ENCODE peak calls at places on chromosomes 11 and 22, in four cellular contexts. V is ovary, T is OCI-LY7, L is Peyer's patch. A is an unnamed sample.
A peak's percentile ranks its signal among the peaks of the same experiment; 100 is the strongest.

GRCh38 chr11:63490551-63491239 is at the start of gene PLAAT5:
- DNase-seq in V (peak; percentile 81), T (no peak), L (no peak), A (no peak)

GRCh38 chr11:68282141-68282860 is 10.5 kb upstream of the C11orf24 start:
- DNase-seq in L (peak; percentile 55), V (no peak), T (no peak), A (no peak)

GRCh38 chr22:17121235-17122195 is at the start of gene TMEM121B:
- DNase-seq in T (no peak), V (peak; percentile 53), L (no peak), A (peak; percentile 71)

GRCh38 chr22:17777005-17777716 is 2.9 kb upstream of the BID start:
- DNase-seq in L (peak; percentile 88), V (no peak), T (peak; percentile 87), A (peak; percentile 62)

GRCh38 chr11:130478881-130479280 is 30.4 kb downstream of the ADAMTS15 start:
- DNase-seq in V (no peak), T (no peak), L (no peak), A (no peak)

GRCh38 chr11:33773399-33774355 is 643 bp downstream of the FBXO3 start:
- DNase-seq in T (peak; percentile 60), L (peak; percentile 50), V (peak; percentile 27), A (no peak)

GRCh38 chr11:132838621-132839020 is 693.7 kb downstream of the OPCML start:
- DNase-seq in L (no peak), V (no peak), T (no peak), A (no peak)

GRCh38 chr22:37518509-37519267 is 527 bp downstream of the CARD10 start:
- DNase-seq in V (no peak), T (no peak), L (peak; percentile 65), A (peak; percentile 60)

GRCh38 chr11:8702598-8702915 is 20.0 kb downstream of the RPL27A start:
- DNase-seq in V (no peak), T (no peak), L (no peak), A (no peak)

GRCh38 chr11:57269580-57270021 is 32.6 kb upstream of the APLNR start:
- DNase-seq in V (no peak), T (no peak), L (no peak), A (no peak)

GRCh38 chr22:36017661-36018091 is 10.9 kb downstream of the RBFOX2 start:
- DNase-seq in V (no peak), L (no peak), T (peak; percentile 97), A (no peak)

GRCh38 chr11:27022659-27023251 is 17.9 kb upstream of the BBOX1 start:
- DNase-seq in T (no peak), V (no peak), L (no peak), A (no peak)

GRCh38 chr11:59960502-59961381 is 3.1 kb upstream of the OOSP4A start:
- DNase-seq in T (no peak), V (no peak), L (peak; percentile 48), A (peak; percentile 42)

GRCh38 chr11:37788141-37788877 is 1190.3 kb upstream of the RAG2 start:
- DNase-seq in V (no peak), L (no peak), T (no peak), A (no peak)

GRCh38 chr11:108838804-108839128 is 173.9 kb downstream of the DDX10 start:
- DNase-seq in T (no peak), L (no peak), V (no peak), A (no peak)

GRCh38 chr22:48755332-48755949 is 1072.2 kb downstream of the BRD1 start:
- DNase-seq in V (no peak), L (peak; percentile 27), T (no peak), A (peak; percentile 41)

GRCh38 chr22:46149493-46149997 is 781 bp upstream of the PPARA start:
- DNase-seq in V (peak; percentile 81), L (peak; percentile 78), T (peak; percentile 10), A (peak; percentile 88)

GRCh38 chr11:1276061-1276790 is 33.2 kb downstream of the TOLLIP start:
- DNase-seq in V (no peak), L (no peak), T (no peak), A (no peak)

DNA sequence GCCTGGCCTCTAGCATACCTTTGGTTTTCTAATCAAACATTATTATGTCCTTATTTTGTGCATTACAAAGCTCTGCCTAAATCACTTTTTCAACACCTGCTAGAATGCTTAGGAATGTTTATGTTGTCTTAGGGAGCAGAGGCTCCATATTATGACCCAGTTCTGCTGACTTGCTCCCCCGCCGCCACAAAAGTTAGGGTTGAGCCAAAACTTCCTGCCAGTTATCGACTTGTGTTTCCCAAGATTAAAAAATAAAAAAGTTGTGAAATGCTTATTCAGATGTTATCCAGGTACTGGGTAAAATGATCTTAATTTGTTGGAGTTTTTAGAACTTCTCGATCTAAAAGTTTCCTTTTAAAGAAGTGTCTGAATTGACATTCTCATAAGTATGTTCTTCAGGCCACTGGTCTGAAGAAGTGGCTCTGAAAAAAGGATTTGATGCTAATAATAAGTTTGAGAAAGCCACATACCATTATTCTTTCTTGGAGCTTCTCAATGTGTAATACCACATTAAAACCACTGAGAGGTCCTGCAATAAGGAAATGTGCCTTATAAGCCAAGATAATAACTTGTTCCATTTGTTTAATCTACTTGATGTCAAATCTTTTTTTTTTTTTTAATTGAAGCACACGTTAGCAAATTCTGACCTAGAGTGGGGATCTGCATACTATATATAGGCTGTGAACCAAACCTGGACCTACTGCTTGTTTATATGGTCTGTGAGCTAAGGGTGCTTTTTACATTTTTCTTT is 2.2 kb downstream of the RNF185 start:
- DNase-seq in T (no peak), V (no peak), L (no peak), A (no peak)
- H3K4me3 ChIP-seq in T (no peak overlapping the region), V (no peak overlapping the region), L (peak overlapping the region; percentile 93), A (no peak overlapping the region)

GRCh38 chr11:64711138-64711943 is 11.7 kb downstream of the NRXN2 start:
- DNase-seq in V (no peak), L (no peak), T (no peak), A (no peak)
- TF ChIP-seq CTCF in V (no peak), L (no peak), T (no peak), A (no peak)

GRCh38 chr22:23180301-23180892 is at the start of gene BCR:
- DNase-seq in V (peak; percentile 79), T (peak; percentile 77), L (peak; percentile 86), A (peak; percentile 84)
- H3K4me1 ChIP-seq in V (peaks cover 23% of the 10 kb centered on the region), T (peaks cover 67% of the 10 kb centered on the region), L (peaks cover 45% of the 10 kb centered on the region), A (peaks cover 39% of the 10 kb centered on the region)

GRCh38 chr11:61486004-61486615 is 22.4 kb upstream of the LRRC10B start:
- DNase-seq in T (no peak), L (no peak), V (no peak), A (no peak)

GRCh38 chr11:61489833-61490585 is 18.5 kb upstream of the LRRC10B start:
- DNase-seq in L (no peak), T (no peak), V (peak; percentile 48), A (no peak)

GRCh38 chr11:61487342-61488025 is 21.1 kb upstream of the LRRC10B start:
- DNase-seq in V (no peak), L (no peak), T (no peak), A (no peak)

GRCh38 chr11:61486779-61487178 is 21.8 kb upstream of the LRRC10B start:
- DNase-seq in T (no peak), L (no peak), V (no peak), A (no peak)

GRCh38 chr11:61488651-61489291 is 19.8 kb upstream of the LRRC10B start:
- DNase-seq in T (no peak), L (peak; percentile 54), V (peak; percentile 72), A (peak; percentile 86)
- H3K4me3 ChIP-seq in T (no peak overlapping the region), L (peak overlapping the region; percentile 4), V (no peak overlapping the region), A (no peak overlapping the region)

GRCh38 chr22:39594411-39594810 is 23.9 kb downstream of the CACNA1I start:
- DNase-seq in L (no peak), V (no peak), T (no peak), A (no peak)
- TF ChIP-seq CTCF in L (no peak), V (no peak), T (no peak), A (no peak)

DNA sequence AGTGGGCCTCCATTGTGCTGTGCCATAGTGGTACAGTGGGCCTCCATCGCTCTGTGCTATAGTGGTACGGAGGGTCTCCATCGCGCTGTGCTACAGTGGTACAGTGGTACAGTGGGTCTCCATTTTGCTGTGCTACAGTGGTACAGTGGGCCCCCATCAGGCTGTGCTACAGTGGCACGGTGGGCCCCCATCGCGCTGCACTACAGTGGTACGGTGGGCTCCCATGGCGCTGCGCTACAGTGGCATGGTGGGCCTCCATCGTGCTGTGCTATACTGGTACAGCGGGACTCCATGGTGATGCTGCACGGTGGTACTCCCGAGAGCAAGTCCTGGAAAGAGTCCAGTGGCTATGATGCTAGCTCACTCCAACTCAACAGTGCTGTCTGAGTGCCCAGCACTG is 51.8 kb downstream of the SCUBE1 start:
- DNase-seq in L (no peak), V (no peak), T (no peak), A (no peak)
- H3K4me1 ChIP-seq in L (peaks cover 41% of the 10 kb centered on the region), V (peaks cover 41% of the 10 kb centered on the region), T (no peaks in the 10 kb centered on the region), A (peaks cover 7% of the 10 kb centered on the region)